ENCODE peak calls at places on chromosomes 11 and 22, in six cellular contexts. One of them, this sample, is unnamed.

GRCh38 chr22:17159504-17159951 is 451 bp upstream of the HDHD5 start:
- DNase-seq in CD8-positive, alpha-beta T cell: no peak
- DNase-seq in foreskin fibroblast: peak
- DNase-seq in left ventricle myocardium inferior: peak
- DNase-seq in tibial artery: no peak
- DNase-seq in hepatocyte: peak
- DNase-seq in this sample: peak

GRCh38 chr11:134498326-134499139 is 86.5 kb upstream of the B3GAT1 start:
- DNase-seq in CD8-positive, alpha-beta T cell: no peak
- DNase-seq in foreskin fibroblast: no peak
- DNase-seq in left ventricle myocardium inferior: no peak
- DNase-seq in tibial artery: peak
- DNase-seq in hepatocyte: no peak
- DNase-seq in this sample: no peak

GRCh38 chr22:39266398-39267030 is 21.7 kb upstream of the PDGFB start:
- DNase-seq in CD8-positive, alpha-beta T cell: no peak
- DNase-seq in foreskin fibroblast: peak
- DNase-seq in left ventricle myocardium inferior: no peak
- DNase-seq in tibial artery: no peak
- DNase-seq in hepatocyte: no peak
- DNase-seq in this sample: peak

GRCh38 chr11:65251476-65251875 is 10.3 kb upstream of the POLA2 start:
- DNase-seq in CD8-positive, alpha-beta T cell: no peak
- DNase-seq in foreskin fibroblast: no peak
- DNase-seq in left ventricle myocardium inferior: no peak
- DNase-seq in tibial artery: no peak
- DNase-seq in hepatocyte: no peak
- DNase-seq in this sample: no peak

GRCh38 chr11:34977039-34977906 is 60.9 kb downstream of the PDHX start:
- DNase-seq in CD8-positive, alpha-beta T cell: no peak
- DNase-seq in foreskin fibroblast: peak
- DNase-seq in left ventricle myocardium inferior: no peak
- DNase-seq in tibial artery: no peak
- DNase-seq in hepatocyte: no peak
- DNase-seq in this sample: no peak

GRCh38 chr22:37911273-37911672 is 5.2 kb downstream of the MICALL1 start:
- DNase-seq in CD8-positive, alpha-beta T cell: no peak
- DNase-seq in foreskin fibroblast: no peak
- DNase-seq in left ventricle myocardium inferior: no peak
- DNase-seq in tibial artery: no peak
- DNase-seq in hepatocyte: no peak
- DNase-seq in this sample: no peak

GRCh38 chr11:111635706-111636045 is 33.4 kb downstream of the SIK2 start:
- DNase-seq in CD8-positive, alpha-beta T cell: no peak
- DNase-seq in foreskin fibroblast: peak
- DNase-seq in left ventricle myocardium inferior: peak
- DNase-seq in tibial artery: no peak
- DNase-seq in hepatocyte: no peak
- DNase-seq in this sample: no peak

GRCh38 chr11:2741377-2742131 is 41.8 kb upstream of the KCNQ1OT1 start:
- DNase-seq in CD8-positive, alpha-beta T cell: no peak
- DNase-seq in foreskin fibroblast: peak
- DNase-seq in left ventricle myocardium inferior: peak
- DNase-seq in tibial artery: peak
- DNase-seq in hepatocyte: peak
- DNase-seq in this sample: no peak

GRCh38 chr11:107819361-107820014 is 39.1 kb downstream of the SLC35F2 start:
- DNase-seq in CD8-positive, alpha-beta T cell: no peak
- DNase-seq in foreskin fibroblast: peak
- DNase-seq in left ventricle myocardium inferior: no peak
- DNase-seq in tibial artery: no peak
- DNase-seq in hepatocyte: no peak
- DNase-seq in this sample: no peak

GRCh38 chr11:8036002-8036802 is 44.8 kb upstream of the TUB start:
- DNase-seq in CD8-positive, alpha-beta T cell: no peak
- DNase-seq in foreskin fibroblast: no peak
- DNase-seq in left ventricle myocardium inferior: no peak
- DNase-seq in tibial artery: no peak
- DNase-seq in hepatocyte: no peak
- DNase-seq in this sample: no peak

GRCh38 chr11:125303186-125303585 is 138.6 kb downstream of the PKNOX2 start:
- DNase-seq in CD8-positive, alpha-beta T cell: no peak
- DNase-seq in foreskin fibroblast: no peak
- DNase-seq in left ventricle myocardium inferior: no peak
- DNase-seq in tibial artery: no peak
- DNase-seq in hepatocyte: no peak
- DNase-seq in this sample: no peak

GRCh38 chr11:46066335-46066734 is 54.9 kb downstream of the PHF21A start:
- DNase-seq in CD8-positive, alpha-beta T cell: no peak
- DNase-seq in foreskin fibroblast: no peak
- DNase-seq in left ventricle myocardium inferior: no peak
- DNase-seq in tibial artery: no peak
- DNase-seq in hepatocyte: no peak
- DNase-seq in this sample: no peak

GRCh38 chr11:85299247-85299646 is 327.9 kb downstream of the DLG2 start:
- DNase-seq in CD8-positive, alpha-beta T cell: no peak
- DNase-seq in foreskin fibroblast: no peak
- DNase-seq in left ventricle myocardium inferior: no peak
- DNase-seq in tibial artery: no peak
- DNase-seq in hepatocyte: peak
- DNase-seq in this sample: no peak

GRCh38 chr11:11297578-11297977 is 55.5 kb downstream of the CSNK2A3 start:
- DNase-seq in CD8-positive, alpha-beta T cell: no peak
- DNase-seq in foreskin fibroblast: peak
- DNase-seq in left ventricle myocardium inferior: no peak
- DNase-seq in tibial artery: no peak
- DNase-seq in hepatocyte: no peak
- DNase-seq in this sample: no peak

GRCh38 chr11:75576017-75576416 is 14.0 kb downstream of the SERPINH1 start:
- DNase-seq in CD8-positive, alpha-beta T cell: no peak
- DNase-seq in foreskin fibroblast: no peak
- DNase-seq in left ventricle myocardium inferior: no peak
- DNase-seq in tibial artery: no peak
- DNase-seq in hepatocyte: no peak
- DNase-seq in this sample: no peak

GRCh38 chr22:38870312-38870741 is 1.7 kb downstream of the CBX6 start:
- DNase-seq in CD8-positive, alpha-beta T cell: peak
- DNase-seq in foreskin fibroblast: peak
- DNase-seq in left ventricle myocardium inferior: peak
- DNase-seq in tibial artery: peak
- DNase-seq in hepatocyte: peak
- DNase-seq in this sample: peak

GRCh38 chr11:59158206-59159068 is 13.5 kb upstream of the DTX4 start:
- DNase-seq in CD8-positive, alpha-beta T cell: peak
- DNase-seq in foreskin fibroblast: no peak
- DNase-seq in left ventricle myocardium inferior: peak
- DNase-seq in tibial artery: no peak
- DNase-seq in hepatocyte: peak
- DNase-seq in this sample: peak

GRCh38 chr22:20517422-20517821 is 10.0 kb downstream of the MED15 start:
- DNase-seq in CD8-positive, alpha-beta T cell: no peak
- DNase-seq in foreskin fibroblast: no peak
- DNase-seq in left ventricle myocardium inferior: no peak
- DNase-seq in tibial artery: no peak
- DNase-seq in hepatocyte: no peak
- DNase-seq in this sample: no peak

GRCh38 chr11:1203505-1204271 is 19.2 kb upstream of the MUC5B start:
- DNase-seq in CD8-positive, alpha-beta T cell: no peak
- DNase-seq in foreskin fibroblast: no peak
- DNase-seq in left ventricle myocardium inferior: peak
- DNase-seq in tibial artery: peak
- DNase-seq in hepatocyte: no peak
- DNase-seq in this sample: no peak

GRCh38 chr11:97751952-97752351 is 1268.8 kb upstream of the CNTN5 start:
- DNase-seq in CD8-positive, alpha-beta T cell: no peak
- DNase-seq in foreskin fibroblast: no peak
- DNase-seq in left ventricle myocardium inferior: no peak
- DNase-seq in tibial artery: no peak
- DNase-seq in hepatocyte: no peak
- DNase-seq in this sample: no peak

GRCh38 chr11:61853698-61854169 is 25.6 kb downstream of the FADS2 start:
- DNase-seq in CD8-positive, alpha-beta T cell: no peak
- DNase-seq in foreskin fibroblast: no peak
- DNase-seq in left ventricle myocardium inferior: no peak
- DNase-seq in tibial artery: no peak
- DNase-seq in hepatocyte: no peak
- DNase-seq in this sample: no peak

GRCh38 chr22:36660510-36660840 is 43.1 kb downstream of the CACNG2 start:
- DNase-seq in CD8-positive, alpha-beta T cell: no peak
- DNase-seq in foreskin fibroblast: no peak
- DNase-seq in left ventricle myocardium inferior: no peak
- DNase-seq in tibial artery: no peak
- DNase-seq in hepatocyte: no peak
- DNase-seq in this sample: no peak
- H3K4me3 ChIP-seq in CD8-positive, alpha-beta T cell: no peak
- H3K4me3 ChIP-seq in foreskin fibroblast: no peak
- H3K4me3 ChIP-seq in left ventricle myocardium inferior: no peak
- H3K4me3 ChIP-seq in tibial artery: no peak
- H3K4me3 ChIP-seq in hepatocyte: no peak
- H3K4me3 ChIP-seq in this sample: no peak

GRCh38 chr11:70271635-70271953 is 1.1 kb downstream of the PPFIA1 start:
- DNase-seq in CD8-positive, alpha-beta T cell: no peak
- DNase-seq in foreskin fibroblast: no peak
- DNase-seq in left ventricle myocardium inferior: no peak
- DNase-seq in tibial artery: no peak
- DNase-seq in hepatocyte: no peak
- DNase-seq in this sample: no peak

GRCh38 chr11:70268526-70268925 is 2.0 kb upstream of the PPFIA1 start:
- DNase-seq in CD8-positive, alpha-beta T cell: no peak
- DNase-seq in foreskin fibroblast: no peak
- DNase-seq in left ventricle myocardium inferior: no peak
- DNase-seq in tibial artery: no peak
- DNase-seq in hepatocyte: no peak
- DNase-seq in this sample: no peak

GRCh38 chr11:70272009-70272408 is 1.5 kb downstream of the PPFIA1 start:
- DNase-seq in CD8-positive, alpha-beta T cell: no peak
- DNase-seq in foreskin fibroblast: no peak
- DNase-seq in left ventricle myocardium inferior: no peak
- DNase-seq in tibial artery: no peak
- DNase-seq in hepatocyte: no peak
- DNase-seq in this sample: no peak

GRCh38 chr11:70270104-70270876 is at the start of gene PPFIA1:
- DNase-seq in CD8-positive, alpha-beta T cell: peak
- DNase-seq in foreskin fibroblast: peak
- DNase-seq in left ventricle myocardium inferior: peak
- DNase-seq in tibial artery: peak
- DNase-seq in hepatocyte: peak
- DNase-seq in this sample: peak

DNA sequence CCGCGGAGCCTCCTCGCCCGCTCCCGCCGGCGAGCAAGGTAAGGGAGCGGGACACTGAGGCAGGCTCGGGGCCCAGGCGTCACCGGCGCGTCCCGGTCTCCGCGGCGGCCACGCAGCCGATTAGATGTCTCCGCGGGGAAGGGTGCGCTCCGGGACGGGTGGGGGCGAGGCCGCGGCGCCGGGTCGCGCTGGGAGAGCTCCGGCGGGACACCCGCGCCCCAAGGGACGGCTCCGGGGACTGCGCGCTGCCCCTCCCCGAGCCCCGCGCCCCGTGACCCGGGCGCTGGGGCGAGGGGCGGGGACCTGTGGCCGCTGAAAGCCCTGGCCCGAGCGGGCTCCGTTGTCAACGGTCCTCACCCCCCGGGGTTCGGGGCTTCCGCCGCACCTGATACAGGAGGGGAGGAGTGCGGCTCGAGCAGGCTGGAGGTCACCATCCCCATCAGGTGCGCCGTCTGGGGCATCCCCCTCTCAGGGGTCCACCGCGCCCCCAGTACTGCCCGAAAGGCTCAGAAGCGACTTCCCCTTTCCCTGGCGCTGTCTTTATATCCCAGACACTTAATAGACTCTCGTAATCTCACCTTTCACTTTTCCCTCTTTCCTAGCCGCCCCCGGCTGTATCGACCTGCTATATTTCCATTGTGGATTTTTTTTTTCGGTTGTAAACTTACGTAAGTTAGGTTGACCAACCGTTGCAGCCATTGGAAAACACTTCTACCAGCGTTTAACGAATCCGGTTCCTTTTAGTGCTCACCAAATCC is 566 bp downstream of the PPFIA1 start:
- DNase-seq in CD8-positive, alpha-beta T cell: peak
- DNase-seq in foreskin fibroblast: peak
- DNase-seq in left ventricle myocardium inferior: peak
- DNase-seq in tibial artery: peak
- DNase-seq in hepatocyte: peak
- DNase-seq in this sample: no peak
- H3K4me3 ChIP-seq in CD8-positive, alpha-beta T cell: peak
- H3K4me3 ChIP-seq in foreskin fibroblast: peak
- H3K4me3 ChIP-seq in left ventricle myocardium inferior: peak
- H3K4me3 ChIP-seq in tibial artery: peak
- H3K4me3 ChIP-seq in hepatocyte: peak
- H3K4me3 ChIP-seq in this sample: peak

GRCh38 chr11:36361472-36361871 is 65.4 kb downstream of the PRR5L start:
- DNase-seq in CD8-positive, alpha-beta T cell: no peak
- DNase-seq in foreskin fibroblast: no peak
- DNase-seq in left ventricle myocardium inferior: no peak
- DNase-seq in tibial artery: no peak
- DNase-seq in hepatocyte: no peak
- DNase-seq in this sample: no peak

GRCh38 chr11:36361901-36362391 is 65.9 kb downstream of the PRR5L start:
- DNase-seq in CD8-positive, alpha-beta T cell: no peak
- DNase-seq in foreskin fibroblast: peak
- DNase-seq in left ventricle myocardium inferior: no peak
- DNase-seq in tibial artery: peak
- DNase-seq in hepatocyte: peak
- DNase-seq in this sample: no peak

GRCh38 chr11:36360318-36360717 is 64.2 kb downstream of the PRR5L start:
- DNase-seq in CD8-positive, alpha-beta T cell: no peak
- DNase-seq in foreskin fibroblast: no peak
- DNase-seq in left ventricle myocardium inferior: no peak
- DNase-seq in tibial artery: no peak
- DNase-seq in hepatocyte: no peak
- DNase-seq in this sample: no peak

GRCh38 chr11:36362902-36363301 is 66.8 kb downstream of the PRR5L start:
- DNase-seq in CD8-positive, alpha-beta T cell: no peak
- DNase-seq in foreskin fibroblast: peak
- DNase-seq in left ventricle myocardium inferior: no peak
- DNase-seq in tibial artery: no peak
- DNase-seq in hepatocyte: no peak
- DNase-seq in this sample: no peak

DNA sequence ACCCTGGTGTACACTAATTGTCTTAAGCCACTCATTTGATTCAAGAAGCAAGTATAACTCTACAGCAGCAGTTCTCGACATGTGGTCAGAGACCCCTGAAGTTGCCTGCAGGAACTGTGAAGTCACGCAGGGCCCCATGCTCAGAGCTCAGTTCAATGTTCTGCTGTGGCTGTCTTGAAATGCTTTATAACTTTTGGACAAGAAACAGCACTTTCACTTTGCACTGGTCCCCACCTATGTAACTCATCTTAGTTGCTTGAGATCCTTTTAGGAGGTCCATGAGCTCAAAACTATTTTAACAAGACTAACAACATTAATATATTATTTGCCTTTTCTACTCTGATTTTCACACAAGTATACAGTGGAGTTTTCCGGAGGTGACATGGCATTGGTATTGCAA is 64.7 kb downstream of the PRR5L start:
- DNase-seq in CD8-positive, alpha-beta T cell: no peak
- DNase-seq in foreskin fibroblast: no peak
- DNase-seq in left ventricle myocardium inferior: no peak
- DNase-seq in tibial artery: no peak
- DNase-seq in hepatocyte: no peak
- DNase-seq in this sample: no peak
- H3K4me3 ChIP-seq in CD8-positive, alpha-beta T cell: no peak
- H3K4me3 ChIP-seq in foreskin fibroblast: no peak
- H3K4me3 ChIP-seq in left ventricle myocardium inferior: no peak
- H3K4me3 ChIP-seq in tibial artery: no peak
- H3K4me3 ChIP-seq in hepatocyte: no peak
- H3K4me3 ChIP-seq in this sample: no peak

GRCh38 chr11:5691963-5692358 is 2.4 kb downstream of the TRIM22 start:
- DNase-seq in CD8-positive, alpha-beta T cell: no peak
- DNase-seq in foreskin fibroblast: no peak
- DNase-seq in left ventricle myocardium inferior: no peak
- DNase-seq in tibial artery: no peak
- DNase-seq in hepatocyte: no peak
- DNase-seq in this sample: no peak
- H3K4me3 ChIP-seq in CD8-positive, alpha-beta T cell: peak
- H3K4me3 ChIP-seq in foreskin fibroblast: no peak
- H3K4me3 ChIP-seq in left ventricle myocardium inferior: peak
- H3K4me3 ChIP-seq in tibial artery: peak
- H3K4me3 ChIP-seq in hepatocyte: no peak
- H3K4me3 ChIP-seq in this sample: peak